ENCODE peak calls at places on chromosome X, in seven cellular contexts. M is NCI-H82; T is effector memory CD8-positive, alpha-beta T cell; C is AG09309; B is activated T-cell treated with anti-CD3 and anti-CD28 coated beads, Interleukin-2, amount 50 U/mL, for 72 hours; Y is keratinocyte; W is IMR-90. Z is an unnamed sample.

GRCh38 chrX:14896273-14896672 is 23.1 kb downstream of the MOSPD2 start:
- DNase-seq in M (no peak), T (no peak), C (no peak), B (no peak), Y (no peak), W (no peak), Z (no peak)

GRCh38 chrX:20026278-20026677 is 35.4 kb upstream of the BCLAF3 start:
- DNase-seq in M (no peak), T (no peak), C (no peak), B (no peak), Y (no peak), W (peak; percentile 60), Z (no peak)

GRCh38 chrX:147485207-147485606 is 426.5 kb upstream of the FMR1 start:
- DNase-seq in M (no peak), T (no peak), C (no peak), B (no peak), Y (no peak), W (no peak), Z (no peak)

GRCh38 chrX:154382483-154383069 is 3.5 kb downstream of the EMD start:
- DNase-seq in M (no peak), T (no peak), C (no peak), B (no peak), Y (no peak), W (no peak), Z (no peak)

GRCh38 chrX:103356023-103356798 is at the start of gene TCEAL9:
- DNase-seq in M (peak; percentile 85), T (no peak), C (peak; percentile 21), B (no peak), Y (no peak), W (peak; percentile 83), Z (no peak)

GRCh38 chrX:1903380-1903935 is 288.6 kb downstream of the ASMT start:
- DNase-seq in M (peak; percentile 80), T (no peak), C (peak; percentile 25), B (no peak), Y (no peak), W (no peak), Z (no peak)

GRCh38 chrX:45322820-45323219 is 122.1 kb upstream of the DIPK2B start:
- DNase-seq in M (peak; percentile 0), T (no peak), C (no peak), B (no peak), Y (no peak), W (peak; percentile 45), Z (no peak)

GRCh38 chrX:50579955-50580354 is 109.3 kb upstream of the DGKK start:
- DNase-seq in M (peak; percentile 85), T (peak; percentile 22), C (peak; percentile 17), B (peak; percentile 16), Y (peak; percentile 7), W (peak; percentile 57), Z (no peak)

GRCh38 chrX:107449490-107450175 is at the start of gene FRMPD3:
- DNase-seq in M (peak; percentile 7), T (peak; percentile 11), C (no peak), B (peak; percentile 14), Y (no peak), W (no peak), Z (no peak)

GRCh38 chrX:46849933-46850332 is 13.1 kb downstream of the RP2 start:
- DNase-seq in M (peak; percentile 91), T (no peak), C (no peak), B (no peak), Y (no peak), W (peak; percentile 34), Z (no peak)

GRCh38 chrX:3244955-3245354 is 101.5 kb downstream of the MXRA5 start:
- DNase-seq in M (no peak), T (no peak), C (no peak), B (no peak), Y (no peak), W (no peak), Z (no peak)

GRCh38 chrX:57586360-57586759 is 5.5 kb upstream of the ZXDB start:
- DNase-seq in M (no peak), T (no peak), C (no peak), B (no peak), Y (no peak), W (no peak), Z (no peak)

GRCh38 chrX:96405842-96406241 is 278.8 kb upstream of the DIAPH2 start:
- DNase-seq in M (no peak), T (no peak), C (no peak), B (no peak), Y (no peak), W (no peak), Z (no peak)

GRCh38 chrX:45196701-45197100 is 4.0 kb downstream of the DIPK2B start:
- DNase-seq in M (no peak), T (no peak), C (peak; percentile 29), B (no peak), Y (no peak), W (peak; percentile 61), Z (peak; percentile 39)

GRCh38 chrX:107659768-107660167 is 31.5 kb downstream of the PRPS1 start:
- DNase-seq in M (peak; percentile 53), T (peak; percentile 30), C (no peak), B (no peak), Y (no peak), W (peak; percentile 64), Z (no peak)

GRCh38 chrX:53440631-53441517 is 6.7 kb upstream of the HSD17B10 start:
- DNase-seq in M (peak; percentile 77), T (no peak), C (no peak), B (peak; percentile 46), Y (no peak), W (peak; percentile 34), Z (no peak)

GRCh38 chrX:133574716-133575115 is 159.4 kb upstream of the GPC4 start:
- DNase-seq in M (no peak), T (no peak), C (peak; percentile 8), B (no peak), Y (no peak), W (no peak), Z (no peak)

GRCh38 chrX:311156-312129 is 7.2 kb downstream of the GTPBP6 start:
- DNase-seq in M (no peak), T (no peak), C (no peak), B (no peak), Y (no peak), W (no peak), Z (no peak)

GRCh38 chrX:105315301-105315700 is 94.8 kb upstream of the TEX13A start:
- DNase-seq in M (no peak), T (no peak), C (no peak), B (no peak), Y (no peak), W (peak; percentile 10), Z (no peak)

GRCh38 chrX:40094041-40094899 is 3.5 kb downstream of the BCOR start:
- DNase-seq in M (peak; percentile 90), T (no peak), C (no peak), B (peak; percentile 32), Y (no peak), W (peak; percentile 55), Z (no peak)

GRCh38 chrX:72685810-72686465 is 28.2 kb downstream of the PHKA1 start:
- DNase-seq in M (no peak), T (no peak), C (peak; percentile 2), B (no peak), Y (peak; percentile 21), W (peak; percentile 37), Z (no peak)

GRCh38 chrX:140762061-140762460 is 52.5 kb downstream of the LINC00632 start:
- DNase-seq in M (peak; percentile 73), T (no peak), C (no peak), B (peak; percentile 31), Y (peak; percentile 23), W (peak; percentile 74), Z (no peak)

GRCh38 chrX:17475820-17476219 is 100.8 kb downstream of the NHS start:
- DNase-seq in M (no peak), T (no peak), C (no peak), B (no peak), Y (no peak), W (no peak), Z (no peak)

GRCh38 chrX:17860811-17861495 is at the start of gene RAI2:
- DNase-seq in M (peak; percentile 40), T (no peak), C (no peak), B (peak; percentile 26), Y (no peak), W (no peak), Z (no peak)

GRCh38 chrX:42229533-42229932 is 306.2 kb upstream of the CASK start:
- DNase-seq in M (no peak), T (no peak), C (no peak), B (no peak), Y (no peak), W (no peak), Z (no peak)

GRCh38 chrX:154384284-154384892 is 5.3 kb downstream of the EMD start:
- DNase-seq in M (no peak), T (no peak), C (no peak), B (no peak), Y (no peak), W (no peak), Z (no peak)

GRCh38 chrX:74351760-74352159 is 47.8 kb downstream of the ZCCHC13 start:
- DNase-seq in M (no peak), T (no peak), C (no peak), B (no peak), Y (no peak), W (peak; percentile 13), Z (no peak)

GRCh38 chrX:103175944-103176753 is 38.8 kb upstream of the BEX4 start:
- DNase-seq in M (peak; percentile 63), T (peak; percentile 40), C (no peak), B (peak; percentile 52), Y (no peak), W (peak; percentile 38), Z (no peak)

GRCh38 chrX:2863646-2864045 is 34.9 kb downstream of the GYG2 start:
- DNase-seq in M (no peak), T (no peak), C (no peak), B (no peak), Y (peak; percentile 1), W (peak; percentile 39), Z (no peak)

GRCh38 chrX:19377799-19378198 is 34.1 kb downstream of the PDHA1 start:
- DNase-seq in M (no peak), T (no peak), C (no peak), B (no peak), Y (no peak), W (no peak), Z (no peak)

Z was measured in GM04503.